ENCODE peak calls at places on chromosomes 16 and 17, in eight cellular contexts. One of them, this sample, is unnamed.

GRCh38 chr17:29836643-29837042 is 93.4 kb downstream of the SSH2 start:
- DNase-seq in RPMI7951: no peak
- DNase-seq in keratinocyte: no peak
- DNase-seq in RCC 7860: no peak
- DNase-seq in neural progenitor cell: no peak
- DNase-seq in B cell: no peak
- DNase-seq in occipital lobe: no peak
- DNase-seq in SHP77: no peak
- DNase-seq in this sample: no peak

GRCh38 chr17:49741009-49741691 is 22.8 kb downstream of the FAM117A start:
- DNase-seq in RPMI7951: no peak
- DNase-seq in keratinocyte: no peak
- DNase-seq in RCC 7860: no peak
- DNase-seq in neural progenitor cell: no peak
- DNase-seq in B cell: no peak
- DNase-seq in occipital lobe: no peak
- DNase-seq in SHP77: no peak
- DNase-seq in this sample: no peak

GRCh38 chr16:84331998-84332780 is 36.1 kb upstream of the ATP2C2 start:
- DNase-seq in RPMI7951: peak
- DNase-seq in keratinocyte: peak
- DNase-seq in RCC 7860: peak
- DNase-seq in neural progenitor cell: no peak
- DNase-seq in B cell: no peak
- DNase-seq in occipital lobe: no peak
- DNase-seq in SHP77: no peak
- DNase-seq in this sample: no peak

GRCh38 chr17:81902023-81902652 is at the start of gene NPB:
- DNase-seq in RPMI7951: no peak
- DNase-seq in keratinocyte: no peak
- DNase-seq in RCC 7860: no peak
- DNase-seq in neural progenitor cell: peak
- DNase-seq in B cell: peak
- DNase-seq in occipital lobe: no peak
- DNase-seq in SHP77: no peak
- DNase-seq in this sample: no peak

GRCh38 chr17:19461139-19461538 is 50.1 kb downstream of the RNF112 start:
- DNase-seq in RPMI7951: no peak
- DNase-seq in keratinocyte: no peak
- DNase-seq in RCC 7860: no peak
- DNase-seq in neural progenitor cell: peak
- DNase-seq in B cell: no peak
- DNase-seq in occipital lobe: peak
- DNase-seq in SHP77: no peak
- DNase-seq in this sample: peak

GRCh38 chr17:876272-876671 is 94.1 kb downstream of the MRM3 start:
- DNase-seq in RPMI7951: no peak
- DNase-seq in keratinocyte: no peak
- DNase-seq in RCC 7860: no peak
- DNase-seq in neural progenitor cell: no peak
- DNase-seq in B cell: no peak
- DNase-seq in occipital lobe: no peak
- DNase-seq in SHP77: no peak
- DNase-seq in this sample: no peak

GRCh38 chr16:50742521-50743150 is 750 bp downstream of the CYLD start:
- DNase-seq in RPMI7951: peak
- DNase-seq in keratinocyte: no peak
- DNase-seq in RCC 7860: peak
- DNase-seq in neural progenitor cell: peak
- DNase-seq in B cell: peak
- DNase-seq in occipital lobe: no peak
- DNase-seq in SHP77: no peak
- DNase-seq in this sample: peak

GRCh38 chr16:609984-610383 is 20.1 kb downstream of the RAB40C start:
- DNase-seq in RPMI7951: no peak
- DNase-seq in keratinocyte: no peak
- DNase-seq in RCC 7860: no peak
- DNase-seq in neural progenitor cell: no peak
- DNase-seq in B cell: no peak
- DNase-seq in occipital lobe: no peak
- DNase-seq in SHP77: no peak
- DNase-seq in this sample: no peak